ENCODE peak calls at places on chromosomes 11 and 22, in seven cellular contexts. A is IMR-90; C is Karpas-422; B is GM23248; R is effector memory CD8-positive, alpha-beta T cell; I is mucosa of descending colon; Y is stimulated activated CD8-positive, alpha-beta memory T cell treated with anti-CD3 and anti-CD28 coated beads, Interleukin-7, amount 100 ng/mL, for 1 hour. E is an unnamed sample.

GRCh38 chr11:31834237-31834636 is 23.1 kb upstream of the PAX6 start:
- DNase-seq in A (no peak), C (peak), B (no peak), R (no peak), I (no peak), Y (no peak), E (no peak)

GRCh38 chr11:48101958-48102357 is 114.7 kb upstream of the OR4B1 start:
- DNase-seq in A (no peak), C (no peak), B (no peak), R (no peak), I (no peak), Y (no peak), E (no peak)

GRCh38 chr22:50140615-50141014 is 29.9 kb upstream of the PANX2 start:
- DNase-seq in A (no peak), C (no peak), B (no peak), R (no peak), I (no peak), Y (no peak), E (no peak)

GRCh38 chr22:24445481-24446290 is 18.3 kb downstream of the ADORA2A start:
- DNase-seq in A (no peak), C (no peak), B (no peak), R (no peak), I (no peak), Y (no peak), E (no peak)

GRCh38 chr11:77395460-77396175 is 78.3 kb downstream of the PAK1 start:
- DNase-seq in A (no peak), C (peak), B (no peak), R (no peak), I (no peak), Y (no peak), E (no peak)

GRCh38 chr11:10295056-10295901 is 1.3 kb upstream of the SBF2 start:
- DNase-seq in A (no peak), C (no peak), B (peak), R (no peak), I (no peak), Y (no peak), E (no peak)

GRCh38 chr22:29716814-29717213 is 3.0 kb upstream of the CABP7 start:
- DNase-seq in A (peak), C (peak), B (peak), R (no peak), I (peak), Y (no peak), E (no peak)

GRCh38 chr11:72634472-72635095 is 39.6 kb downstream of the PDE2A start:
- DNase-seq in A (no peak), C (no peak), B (no peak), R (no peak), I (no peak), Y (no peak), E (no peak)

GRCh38 chr11:109075976-109076375 is 346.0 kb upstream of the C11orf87 start:
- DNase-seq in A (no peak), C (no peak), B (no peak), R (no peak), I (no peak), Y (no peak), E (no peak)

GRCh38 chr11:57432017-57432590 is 5.2 kb upstream of the SLC43A3 start:
- DNase-seq in A (no peak), C (no peak), B (no peak), R (no peak), I (no peak), Y (no peak), E (no peak)